ENCODE peak calls at places on chromosomes 4 and X, in seven cellular contexts. D, Z, P, O, U, E and V are unnamed samples.

GRCh38 chr4:61520688-61521160 is 320.6 kb downstream of the ADGRL3 start:
- DNase-seq in U (peak), D (no peak), Z (peak), O (peak), P (peak), E (no peak), V (no peak)

GRCh38 chr4:8247047-8247930 is 22.3 kb upstream of the HTRA3 start:
- DNase-seq in U (peak), E (no peak), O (no peak), D (no peak), P (no peak), Z (no peak), V (no peak)

GRCh38 chr4:6335040-6335590 is 65.5 kb downstream of the WFS1 start:
- DNase-seq in E (no peak), P (no peak), O (no peak), D (no peak), Z (peak), U (no peak), V (no peak)

GRCh38 chr4:10096201-10096975 is 20.2 kb downstream of the WDR1 start:
- DNase-seq in P (peak), D (no peak), U (peak), O (peak), Z (no peak), E (no peak), V (no peak)

GRCh38 chr4:7719354-7720174 is 220.1 kb downstream of the AFAP1 start:
- DNase-seq in U (peak), Z (peak), E (peak), D (peak), O (peak), P (no peak), V (peak)

GRCh38 chr4:88027611-88028608 is 20.5 kb downstream of the PKD2 start:
- DNase-seq in D (no peak), P (peak), U (peak), O (peak), Z (no peak), E (no peak), V (no peak)

GRCh38 chr4:138045036-138045435 is 197.1 kb downstream of the SLC7A11 start:
- DNase-seq in U (no peak), D (no peak), O (no peak), P (no peak), Z (no peak), E (no peak), V (no peak)

GRCh38 chr4:183356931-183357675 is 34.9 kb upstream of the CLDN24 start:
- DNase-seq in O (peak), Z (no peak), P (no peak), E (no peak), U (no peak), D (no peak), V (no peak)

GRCh38 chr4:1247811-1248261 is 1.1 kb downstream of the CTBP1 start:
- DNase-seq in E (peak), P (no peak), O (peak), Z (no peak), U (peak), D (peak), V (peak)

GRCh38 chr4:142452132-142452855 is 393.8 kb downstream of the INPP4B start:
- DNase-seq in O (no peak), E (no peak), P (peak), Z (no peak), U (no peak), D (no peak), V (no peak)

GRCh38 chr4:45033676-45034410 is 307.5 kb upstream of the GNPDA2 start:
- DNase-seq in E (no peak), D (no peak), P (no peak), Z (peak), O (no peak), U (no peak), V (peak)

GRCh38 chrX:34365482-34365881 is 233.4 kb upstream of the FAM47A start:
- DNase-seq in D (peak), P (peak), U (peak), E (no peak), O (peak), Z (peak), V (no peak)

GRCh38 chrX:3743821-3744439 is 30.5 kb upstream of the PRKX start:
- DNase-seq in U (peak), O (no peak), E (no peak), P (no peak), Z (no peak), D (no peak), V (no peak)

GRCh38 chr4:152719291-152719690 is 39.5 kb upstream of the TMEM154 start:
- DNase-seq in U (no peak), Z (no peak), E (no peak), P (no peak), D (no peak), O (no peak), V (no peak)

GRCh38 chrX:103877571-103877970 is 45.5 kb upstream of the RAB9B start:
- DNase-seq in O (no peak), P (no peak), D (no peak), Z (no peak), E (no peak), U (no peak), V (no peak)

GRCh38 chr4:150126201-150126879 is 48.1 kb downstream of the DCLK2 start:
- DNase-seq in O (peak), P (peak), U (peak), D (no peak), Z (no peak), E (no peak), V (no peak)

GRCh38 chr4:184653650-184654049 is 4.1 kb downstream of the PRIMPOL start:
- DNase-seq in U (no peak), P (peak), E (no peak), O (peak), D (no peak), Z (peak), V (no peak)

GRCh38 chrX:135463937-135464336 is 42.2 kb downstream of the SMIM10L2A start:
- DNase-seq in E (no peak), D (no peak), O (peak), U (peak), Z (peak), P (peak), V (no peak)

GRCh38 chrX:68693481-68694410 is 46.3 kb downstream of the STARD8 start:
- DNase-seq in Z (peak), P (peak), U (peak), E (peak), O (peak), D (peak), V (peak)

GRCh38 chr4:13527983-13528822 is 16.1 kb downstream of the NKX3-2 start:
- DNase-seq in P (no peak), E (peak), O (no peak), Z (peak), D (no peak), U (peak), V (no peak)

GRCh38 chr4:109887071-109887470 is 25.6 kb upstream of the EGF start:
- DNase-seq in U (no peak), D (no peak), Z (no peak), E (no peak), P (no peak), O (no peak), V (no peak)

DNA sequence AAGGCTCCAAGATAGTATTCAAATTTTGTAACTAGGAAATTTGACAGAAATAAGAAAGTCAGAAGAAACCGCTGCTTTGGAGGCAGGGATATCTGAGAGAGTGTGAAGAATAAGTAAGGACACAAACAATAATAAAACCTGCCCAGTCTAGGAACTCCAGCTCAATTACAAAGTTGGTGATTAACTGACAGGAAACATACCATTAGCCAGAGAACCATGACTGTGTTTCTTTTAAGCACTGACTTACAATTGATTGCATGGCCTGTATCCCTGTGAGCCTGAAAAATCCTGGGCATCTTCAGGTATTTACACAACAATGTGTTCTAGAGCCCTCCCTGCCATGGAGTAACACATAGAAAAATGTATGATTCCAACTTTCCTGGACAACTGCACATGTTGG is 127.4 kb downstream of the GRIA3 start:
- DNase-seq in D (no peak), U (no peak), P (no peak), Z (no peak), O (no peak), E (no peak), V (no peak)
- H2AK5ac ChIP-seq in D (no peak), U (no peak), P (no peak), Z (no peak), O (no peak), E (no peak), V (no peak)

GRCh38 chrX:9611436-9612145 is 146.7 kb downstream of the TBL1X start:
- DNase-seq in E (no peak), U (peak), P (no peak), Z (no peak), D (peak), O (no peak), V (no peak)
- H3K4ac ChIP-seq in E (no peak), U (no peak), P (peak), Z (no peak), D (no peak), O (no peak), V (no peak)

GRCh38 chrX:22520128-22520828 is 247.6 kb downstream of the CBLL2 start:
- DNase-seq in P (no peak), Z (peak), O (no peak), E (no peak), U (no peak), D (no peak), V (no peak)
- H2AK5ac ChIP-seq in P (no peak), Z (no peak), O (no peak), E (no peak), U (no peak), D (no peak), V (no peak)

GRCh38 chr4:165680821-165681220 is 192.2 kb upstream of the TLL1 start:
- DNase-seq in U (no peak), D (no peak), E (no peak), P (no peak), O (no peak), Z (no peak), V (no peak)

GRCh38 chr4:165682621-165683020 is 190.4 kb upstream of the TLL1 start:
- DNase-seq in U (no peak), Z (no peak), D (no peak), P (no peak), E (no peak), O (no peak), V (no peak)

GRCh38 chr4:165678236-165678960 is 194.6 kb upstream of the TLL1 start:
- DNase-seq in O (no peak), U (no peak), D (no peak), Z (no peak), E (no peak), P (no peak), V (no peak)

GRCh38 chr4:165677081-165677480 is 196.0 kb upstream of the TLL1 start:
- DNase-seq in E (no peak), O (no peak), Z (no peak), U (no peak), P (no peak), D (no peak), V (no peak)
- H3K4ac ChIP-seq in E (no peak), O (no peak), Z (no peak), U (no peak), P (no peak), D (no peak), V (no peak)